ENCODE peak calls at places on chromosomes 12 and 14, in six cellular contexts. I is GM23248, B is A549, M is astrocyte of the spinal cord, O is HFF-Myc, R is choroid plexus epithelial cell. V is an unnamed sample.

GRCh38 chr12:118537481-118537917 is 161.1 kb downstream of the SUDS3 start:
- DNase-seq in R (no peak), M (no peak), I (no peak), B (no peak), O (no peak), V (no peak)

GRCh38 chr12:51395283-51396230 is 4.4 kb upstream of the GALNT6 start:
- DNase-seq in R (no peak), M (no peak), O (no peak), B (no peak), I (no peak), V (no peak)

GRCh38 chr12:95074766-95075165 is 1.3 kb upstream of the NR2C1 start:
- DNase-seq in M (peak; percentile 63), I (no peak), O (no peak), R (peak; percentile 59), B (no peak), V (no peak)

GRCh38 chr12:20342111-20342510 is 26.2 kb upstream of the PDE3A start:
- DNase-seq in O (no peak), R (peak; percentile 8), B (no peak), M (no peak), I (peak; percentile 67), V (no peak)

GRCh38 chr14:74411671-74412070 is 14.3 kb downstream of the SYNDIG1L start:
- DNase-seq in B (no peak), O (no peak), M (no peak), I (no peak), R (no peak), V (no peak)

GRCh38 chr14:92368001-92368400 is 45.0 kb downstream of the SLC24A4 start:
- DNase-seq in I (no peak), R (no peak), M (no peak), B (no peak), O (no peak), V (no peak)

GRCh38 chr12:65605019-65605418 is 219.3 kb upstream of the HMGA2 start:
- DNase-seq in R (peak; percentile 53), M (peak; percentile 57), B (no peak), I (peak; percentile 52), O (no peak), V (no peak)

GRCh38 chr12:89461649-89462612 is 62.7 kb downstream of the GALNT4 start:
- DNase-seq in R (peak; percentile 91), B (peak; percentile 51), O (no peak), M (peak; percentile 83), I (peak; percentile 79), V (peak; percentile 49)

GRCh38 chr12:4435537-4435936 is 10.1 kb downstream of the FGF6 start:
- DNase-seq in R (no peak), B (no peak), O (no peak), I (no peak), M (no peak), V (no peak)

GRCh38 chr12:59632408-59632807 is 36.6 kb downstream of the SLC16A7 start:
- DNase-seq in B (no peak), I (no peak), R (no peak), O (no peak), M (no peak), V (no peak)

GRCh38 chr14:92505826-92506225 is 7.8 kb upstream of the RIN3 start:
- DNase-seq in I (no peak), M (no peak), O (no peak), R (no peak), B (no peak), V (no peak)

GRCh38 chr14:37594916-37595808 is at the start of the genes FOXA1 and TTC6:
- DNase-seq in R (no peak), M (no peak), B (peak; percentile 53), I (peak; percentile 69), O (no peak), V (no peak)

GRCh38 chr12:117032593-117033381 is 66.4 kb downstream of the TESC start:
- DNase-seq in B (no peak), I (peak; percentile 66), M (peak; percentile 44), R (peak; percentile 40), O (no peak), V (no peak)

GRCh38 chr14:30260772-30261607 is 298.0 kb upstream of the G2E3 start:
- DNase-seq in M (no peak), I (no peak), O (no peak), B (no peak), R (no peak), V (no peak)

GRCh38 chr12:43740511-43741100 is 18.0 kb downstream of the PUS7L start:
- DNase-seq in R (peak; percentile 23), O (no peak), M (no peak), B (no peak), I (peak; percentile 38), V (no peak)

GRCh38 chr12:53308276-53308675 is 8.8 kb downstream of the MYG1 start:
- DNase-seq in M (no peak), B (no peak), R (no peak), O (no peak), I (no peak), V (no peak)

GRCh38 chr12:69254046-69254445 is 14.7 kb downstream of the CPSF6 start:
- DNase-seq in O (no peak), M (peak; percentile 58), R (peak; percentile 80), I (peak; percentile 70), B (peak; percentile 13), V (no peak)

GRCh38 chr12:99192489-99192888 is 455.1 kb upstream of the GARIN6 start:
- DNase-seq in R (no peak), M (no peak), I (no peak), O (no peak), B (no peak), V (no peak)

GRCh38 chr12:79911889-79912656 is 22.8 kb downstream of the PPP1R12A start:
- DNase-seq in I (peak; percentile 42), M (peak; percentile 45), R (peak; percentile 47), O (no peak), B (no peak), V (no peak)

GRCh38 chr12:617304-617915 is 45.8 kb downstream of the NINJ2 start:
- DNase-seq in R (peak; percentile 90), M (peak; percentile 10), I (no peak), B (no peak), O (no peak), V (no peak)

GRCh38 chr14:53062856-53063255 is 90.3 kb downstream of the DDHD1 start:
- DNase-seq in M (peak; percentile 29), R (peak; percentile 34), O (no peak), I (peak; percentile 32), B (no peak), V (no peak)

GRCh38 chr12:30898846-30899245 is 27.7 kb upstream of the TSPAN11 start:
- DNase-seq in R (no peak), M (no peak), B (no peak), O (no peak), I (peak; percentile 32), V (no peak)

GRCh38 chr12:57111046-57111698 is at the start of gene STAT6:
- DNase-seq in M (peak; percentile 84), O (no peak), B (peak; percentile 67), I (peak; percentile 92), R (peak; percentile 95), V (no peak)

GRCh38 chr12:53500119-53500775 is 836 bp upstream of the TARBP2 start:
- DNase-seq in I (peak; percentile 86), M (peak; percentile 41), O (no peak), B (no peak), R (peak; percentile 93), V (no peak)

GRCh38 chr14:89237923-89238529 is 179.0 kb downstream of the FOXN3 start:
- DNase-seq in B (no peak), O (no peak), R (peak; percentile 57), I (peak; percentile 48), M (peak; percentile 38), V (no peak)

GRCh38 chr12:2284321-2284813 is 231.6 kb downstream of the CACNA1C start:
- DNase-seq in B (no peak), I (peak; percentile 91), M (peak; percentile 89), O (no peak), R (peak; percentile 87), V (no peak)
- H3K4me3 ChIP-seq in B (no peak overlapping the region), I (peak overlapping the region; percentile 57), M (no peak overlapping the region), O (peak overlapping the region; percentile 14), R (no peak overlapping the region), V (no peak overlapping the region)

GRCh38 chr12:74889563-74890236 is 319.9 kb downstream of the KCNC2 start:
- DNase-seq in O (peak; percentile 12), R (peak; percentile 60), B (peak; percentile 4), M (peak; percentile 57), I (peak; percentile 39), V (peak; percentile 31)
- H3K4me3 ChIP-seq in O (no peak overlapping the region), R (no peak overlapping the region), B (peak overlapping the region; percentile 17), M (no peak overlapping the region), I (peak overlapping the region; percentile 25), V (no peak overlapping the region)

GRCh38 chr14:101118746-101119610 is 215.5 kb upstream of the RTL1 start:
- DNase-seq in I (no peak), M (no peak), O (no peak), R (no peak), B (no peak), V (no peak)

GRCh38 chr14:101122114-101122854 is 218.8 kb upstream of the RTL1 start:
- DNase-seq in I (no peak), R (no peak), O (no peak), M (no peak), B (no peak), V (no peak)

GRCh38 chr14:101121399-101122113 is 218.0 kb upstream of the RTL1 start:
- DNase-seq in B (no peak), M (no peak), O (no peak), I (no peak), R (no peak), V (no peak)

GRCh38 chr14:101120636-101121398 is 217.3 kb upstream of the RTL1 start:
- DNase-seq in B (no peak), I (no peak), R (peak; percentile 37), M (peak; percentile 25), O (no peak), V (no peak)

DNA sequence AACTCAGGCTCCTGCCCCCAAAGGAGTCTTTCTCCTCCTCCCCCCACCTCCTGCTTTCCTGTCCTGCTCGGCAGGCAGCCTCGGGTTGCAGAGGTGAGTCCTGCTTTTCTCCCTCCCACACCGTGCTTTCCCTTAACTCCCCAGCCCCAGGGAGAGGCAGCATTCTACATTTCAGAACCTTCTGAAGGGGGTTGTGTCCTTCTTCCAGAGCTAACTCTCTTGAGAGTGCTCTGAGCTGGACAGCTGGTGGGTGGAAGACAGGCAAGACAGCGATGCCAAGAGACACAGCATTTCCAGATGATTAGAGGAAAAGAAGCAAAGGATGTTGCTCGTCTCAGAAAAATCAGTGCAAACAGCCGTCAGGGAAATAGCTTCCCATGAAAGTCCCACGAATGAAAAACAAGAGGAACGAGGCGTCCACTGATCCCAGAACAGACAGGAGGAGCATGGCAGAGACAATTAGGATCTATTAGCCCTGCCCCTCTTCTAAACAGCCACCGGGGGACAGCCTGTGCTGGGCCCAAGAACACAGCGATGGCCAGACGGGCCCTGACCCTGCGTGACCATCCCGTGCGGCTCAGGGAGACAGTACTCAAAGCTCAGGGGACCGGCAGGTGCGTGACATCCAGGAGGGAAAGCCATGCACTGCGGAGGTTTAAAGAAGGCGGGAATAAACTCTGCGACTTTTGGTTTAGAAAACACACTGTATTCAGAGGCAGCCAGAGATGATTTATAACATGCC is 216.5 kb upstream of the RTL1 start:
- DNase-seq in I (peak; percentile 10), M (no peak), O (no peak), B (no peak), R (no peak), V (no peak)
- H3K4me3 ChIP-seq in I (no peak overlapping the region), M (no peak overlapping the region), O (no peak overlapping the region), B (no peak overlapping the region), R (no peak overlapping the region), V (no peak overlapping the region)

DNA sequence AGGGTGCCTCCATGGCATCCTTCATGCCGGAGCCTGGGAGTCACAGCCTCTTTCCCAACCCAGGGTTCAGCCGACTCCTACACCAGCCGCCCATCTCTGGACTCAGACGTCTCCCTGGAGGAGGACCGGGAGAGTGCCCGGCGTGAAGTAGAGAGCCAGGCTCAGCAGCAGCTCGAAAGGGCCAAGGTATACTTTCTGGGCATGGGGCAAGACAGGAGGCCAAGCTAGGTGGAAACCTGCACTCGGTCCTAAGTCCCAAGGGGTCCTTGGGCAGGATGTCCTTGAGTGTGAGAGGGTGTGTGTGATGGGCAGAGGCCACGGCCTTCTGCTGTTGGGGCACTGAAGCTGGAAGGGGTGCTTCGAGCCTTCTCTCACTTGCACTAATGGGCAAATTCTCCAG is 5.0 kb downstream of the CACNB3 start:
- DNase-seq in R (no peak), I (no peak), O (no peak), B (no peak), M (no peak), V (no peak)
- H3K4me3 ChIP-seq in R (no peak overlapping the region), I (no peak overlapping the region), O (no peak overlapping the region), B (no peak overlapping the region), M (no peak overlapping the region), V (no peak overlapping the region)

V was measured in kidney epithelial cell.